ENCODE peak calls at places on chromosomes 2 and 18, in five cellular contexts. C is brain microvascular endothelial cell, H is fibroblast of pulmonary artery, Q is kidney epithelial cell, S is lung. J is an unnamed sample.

GRCh38 chr2:5756266-5756665 is 64.1 kb downstream of the SOX11 start:
- DNase-seq in Q (no peak), C (no peak), S (no peak), H (no peak), J (no peak)

GRCh38 chr18:50654658-50655550 is 95.0 kb downstream of the MAPK4 start:
- DNase-seq in H (no peak), Q (no peak), S (no peak), C (no peak), J (no peak)

GRCh38 chr2:234446404-234447076 is 50.3 kb downstream of the ARL4C start:
- DNase-seq in C (no peak), H (no peak), S (peak; percentile 54), Q (no peak), J (peak; percentile 19)

GRCh38 chr18:59514193-59514592 is 155.1 kb upstream of the LMAN1 start:
- DNase-seq in C (peak; percentile 62), S (peak; percentile 49), Q (no peak), H (peak; percentile 76), J (peak; percentile 18)

GRCh38 chr18:65567372-65567771 is 183.4 kb upstream of the CDH7 start:
- DNase-seq in S (no peak), H (peak; percentile 0), C (no peak), Q (no peak), J (no peak)

GRCh38 chr2:211455225-211455841 is 898.9 kb downstream of the CPS1 start:
- DNase-seq in S (peak; percentile 34), Q (peak; percentile 9), H (peak; percentile 70), C (peak; percentile 63), J (peak; percentile 23)

GRCh38 chr2:231710751-231711676 is 2.7 kb downstream of the PTMA start:
- DNase-seq in S (peak; percentile 39), Q (no peak), H (no peak), C (no peak), J (peak; percentile 47)

GRCh38 chr2:9003616-9004337 is at the start of gene MBOAT2:
- DNase-seq in Q (peak; percentile 48), C (peak; percentile 82), H (peak; percentile 94), S (peak; percentile 88), J (peak; percentile 94)

GRCh38 chr2:63837036-63837594 is 4.6 kb upstream of the UGP2 start:
- DNase-seq in Q (no peak), H (no peak), C (no peak), S (no peak), J (no peak)

GRCh38 chr2:64062840-64063239 is 43.6 kb upstream of the VPS54 start:
- DNase-seq in H (peak; percentile 65), C (peak; percentile 60), S (no peak), Q (peak; percentile 45), J (peak; percentile 54)

GRCh38 chr2:70124983-70125480 is 37.8 kb downstream of the PCBP1 start:
- DNase-seq in H (peak; percentile 54), Q (no peak), S (peak; percentile 61), C (no peak), J (peak; percentile 70)

GRCh38 chr2:130864830-130865229 is 28.1 kb downstream of the ARHGEF4 start:
- DNase-seq in H (peak; percentile 100), C (peak; percentile 28), Q (peak; percentile 18), S (peak; percentile 37), J (peak; percentile 87)

GRCh38 chr2:117845304-117845703 is 30.8 kb downstream of the DDX18 start:
- DNase-seq in S (no peak), C (no peak), H (no peak), Q (no peak), J (no peak)

GRCh38 chr2:219099319-219099718 is 38.6 kb upstream of the IHH start:
- DNase-seq in Q (no peak), H (no peak), S (no peak), C (peak; percentile 4), J (peak; percentile 10)

GRCh38 chr2:118668431-118669424 is 178.7 kb downstream of the EN1 start:
- DNase-seq in H (peak; percentile 93), C (peak; percentile 97), S (no peak), Q (peak; percentile 73), J (peak; percentile 73)

GRCh38 chr2:183348492-183348891 is 224.2 kb downstream of the NUP35 start:
- DNase-seq in Q (no peak), S (no peak), C (no peak), H (no peak), J (no peak)

GRCh38 chr2:9552491-9553178 is 3.0 kb downstream of the ADAM17 start:
- DNase-seq in Q (no peak), S (peak; percentile 10), C (no peak), H (peak; percentile 94), J (peak; percentile 92)

GRCh38 chr18:32096936-32097335 is 5.3 kb downstream of the RNF138 start:
- DNase-seq in S (no peak), C (no peak), Q (no peak), H (no peak), J (no peak)

GRCh38 chr2:191917430-191917881 is 70.6 kb upstream of the CAVIN2 start:
- DNase-seq in H (no peak), C (no peak), S (no peak), Q (no peak), J (peak; percentile 5)

GRCh38 chr2:216109962-216110614 is 940 bp downstream of the XRCC5 start:
- DNase-seq in S (no peak), H (peak; percentile 69), C (peak; percentile 3), Q (no peak), J (peak; percentile 73)

GRCh38 chr2:101823347-101823791 is 125.9 kb downstream of the MAP4K4 start:
- DNase-seq in H (peak; percentile 72), S (peak; percentile 56), Q (no peak), C (peak; percentile 83), J (peak; percentile 76)

GRCh38 chr2:222105046-222105445 is 193.8 kb downstream of the PAX3 start:
- DNase-seq in H (no peak), S (no peak), C (no peak), Q (peak; percentile 10), J (no peak)

GRCh38 chr2:231456295-231457004 is 7.8 kb downstream of the NCL start:
- DNase-seq in Q (no peak), S (no peak), H (no peak), C (no peak), J (no peak)

GRCh38 chr2:112182581-112183034 is 44.4 kb downstream of the FBLN7 start:
- DNase-seq in H (no peak), S (no peak), C (no peak), Q (no peak), J (no peak)

GRCh38 chr2:168526641-168527040 is 70.6 kb downstream of the CERS6 start:
- DNase-seq in H (peak; percentile 39), S (no peak), C (no peak), Q (no peak), J (peak; percentile 41)

GRCh38 chr18:35933982-35934381 is 38.5 kb upstream of the RMP24 start:
- DNase-seq in S (peak; percentile 5), Q (peak; percentile 50), H (no peak), C (no peak), J (no peak)

GRCh38 chr18:12003894-12004293 is 22.6 kb downstream of the IMPA2 start:
- DNase-seq in S (no peak), C (no peak), H (no peak), Q (no peak), J (no peak)

DNA sequence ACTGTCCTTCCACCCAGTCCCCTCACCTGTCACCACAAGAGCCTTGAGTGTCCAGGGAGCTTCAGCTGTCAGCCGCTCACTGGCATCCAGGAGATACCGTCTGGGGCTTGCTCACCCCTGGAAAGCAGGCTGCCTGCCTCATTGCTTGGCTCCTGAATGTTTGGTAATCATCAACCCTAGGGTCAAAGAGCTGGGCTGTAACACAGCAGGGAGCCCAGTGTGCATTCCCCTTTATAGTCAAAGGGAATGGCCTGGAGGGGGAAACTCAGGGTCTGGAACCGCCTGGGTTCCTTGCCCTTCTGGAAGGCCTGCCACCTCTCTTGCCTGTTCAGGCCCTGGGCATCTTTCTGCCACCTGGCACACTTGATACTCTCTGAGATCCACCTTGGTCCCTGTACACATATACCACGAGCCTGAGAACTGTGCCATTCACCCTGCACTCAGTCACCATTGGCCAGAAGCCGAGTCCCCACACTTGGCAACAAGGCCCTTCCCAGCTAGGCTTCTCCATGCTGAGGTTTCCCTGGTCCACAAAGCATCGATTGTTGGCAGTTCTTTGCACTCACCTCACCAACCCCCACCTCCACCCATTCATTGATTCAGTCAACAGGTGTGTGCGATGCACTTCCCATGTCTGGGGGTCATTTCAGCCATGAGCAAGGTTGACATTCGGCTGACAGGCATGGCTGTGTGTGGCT is 35.0 kb downstream of the TPRKB start:
- DNase-seq in Q (no peak), S (no peak), H (no peak), C (no peak), J (no peak)
- H3K4me3 ChIP-seq in Q (no peak overlapping the region), S (no peak overlapping the region), H (no peak overlapping the region), C (no peak overlapping the region), J (no peak overlapping the region)

GRCh38 chr2:239296020-239296932 is 104.5 kb downstream of the HDAC4 start:
- DNase-seq in H (no peak), S (no peak), C (no peak), Q (no peak), J (no peak)
- TF ChIP-seq CTCF in H (no peak), S (no peak), C (no peak), Q (no peak), J (no peak)

DNA sequence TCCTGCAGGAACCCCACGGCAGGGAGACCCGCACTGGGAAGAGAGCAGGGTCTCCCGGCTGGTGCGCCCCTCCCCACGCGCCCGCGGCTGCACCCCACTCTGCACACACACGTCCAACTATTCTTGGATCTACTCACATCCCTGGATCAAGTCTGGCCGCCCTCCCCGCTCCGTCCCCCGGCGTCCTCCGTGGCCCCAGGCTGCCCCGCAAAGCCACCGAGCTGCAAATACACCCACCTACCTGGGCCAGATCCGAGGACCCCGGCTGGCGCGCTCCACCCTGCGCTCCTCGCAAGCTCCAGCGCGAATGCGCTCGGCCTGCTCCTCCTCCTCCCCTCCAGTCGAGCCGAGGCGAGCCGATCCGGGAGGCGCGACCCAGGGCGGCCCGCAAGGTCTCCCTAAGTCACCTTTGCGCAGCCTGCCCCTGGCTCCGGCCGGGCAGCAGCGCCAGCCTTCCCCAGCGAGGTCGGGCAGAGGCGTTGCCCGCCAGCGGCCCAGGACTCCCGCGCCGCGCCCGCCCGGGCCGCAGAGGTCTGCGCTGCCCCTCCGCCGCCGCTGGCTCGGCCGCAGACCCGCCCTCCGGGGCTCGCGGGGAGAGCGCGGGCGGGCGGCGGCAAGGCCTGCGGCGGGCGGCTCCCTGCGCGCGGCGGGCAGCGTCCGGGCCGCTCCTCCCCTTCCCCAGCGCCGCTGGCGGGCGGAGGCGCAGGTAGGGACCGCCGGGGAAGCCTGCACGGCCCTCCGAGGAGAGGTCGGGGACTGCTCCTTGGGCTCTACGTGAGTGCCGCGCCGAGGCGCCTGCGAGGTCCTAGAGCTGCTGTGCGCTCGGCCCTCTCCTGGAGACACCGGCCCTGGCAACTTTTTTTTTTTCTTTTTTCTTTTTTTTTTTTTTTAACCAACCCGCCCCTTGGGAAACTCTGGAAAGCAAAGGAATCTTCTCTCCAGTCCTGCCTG is 126.0 kb downstream of the OSBPL1A start:
- DNase-seq in H (peak; percentile 78), Q (peak; percentile 25), S (peak; percentile 74), C (peak; percentile 63), J (peak; percentile 76)
- H3K4me3 ChIP-seq in H (peak overlapping the region; percentile 74), Q (peak overlapping the region; percentile 82), S (peak overlapping the region; percentile 54), C (peak overlapping the region; percentile 77), J (peak overlapping the region; percentile 66)

DNA sequence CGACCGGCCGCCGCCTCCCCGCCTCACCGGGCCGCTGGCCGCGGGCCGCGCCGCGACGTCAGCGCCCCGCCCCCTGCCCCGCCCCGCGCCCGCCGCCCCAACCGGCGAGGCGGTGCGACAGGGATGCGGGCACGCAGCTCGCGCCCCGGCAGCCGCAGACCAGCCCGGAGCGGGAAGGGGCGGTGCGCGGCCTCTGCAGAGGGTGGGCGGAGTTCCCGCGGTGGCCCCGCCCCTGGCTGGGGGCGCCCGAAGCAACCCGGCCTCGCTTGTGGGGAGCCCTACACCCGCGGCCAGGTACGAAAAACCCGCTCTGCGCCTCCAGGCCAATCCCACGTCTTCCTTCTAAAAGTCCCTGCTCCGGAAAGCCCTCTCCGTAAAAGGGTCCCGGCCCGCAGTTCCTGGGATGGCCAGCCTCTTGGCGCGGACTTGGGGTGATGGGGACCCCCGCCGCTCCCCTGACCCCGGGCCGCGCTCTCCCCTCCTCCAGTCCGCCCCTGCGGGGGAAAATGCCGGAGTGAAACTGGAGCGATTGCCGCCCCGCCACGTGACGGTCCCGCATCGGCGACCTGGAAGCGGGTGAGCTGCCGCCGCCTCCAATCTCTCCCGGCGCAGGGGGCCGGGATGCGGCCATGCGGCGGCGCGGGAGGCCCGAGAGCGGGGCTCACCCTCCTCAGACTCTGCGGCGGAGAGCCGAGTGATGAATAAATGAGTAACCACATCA is at the start of gene RAB11FIP5:
- DNase-seq in S (peak; percentile 68), H (peak; percentile 76), Q (no peak), C (peak; percentile 81), J (peak; percentile 73)
- TF ChIP-seq CTCF in S (no peak), H (no peak), Q (no peak), C (no peak), J (no peak)